ENCODE peak calls at places on chromosomes 16 and 17, in four cellular contexts. One of them, this sample, is unnamed.

GRCh38 chr17:14325618-14326167 is 24.8 kb downstream of the HS3ST3B1 start:
- DNase-seq in H1: no peak
- DNase-seq in IMR-90: no peak
- DNase-seq in neuronal stem cell: no peak
- DNase-seq in this sample: no peak

GRCh38 chr17:42329025-42329976 is 41.0 kb downstream of the STAT5A start:
- DNase-seq in H1: peak; percentile 74
- DNase-seq in IMR-90: peak; percentile 83
- DNase-seq in neuronal stem cell: peak; percentile 80
- DNase-seq in this sample: peak; percentile 95

GRCh38 chr16:65698943-65699342 is 577.1 kb upstream of the CDH11 start:
- DNase-seq in H1: no peak
- DNase-seq in IMR-90: no peak
- DNase-seq in neuronal stem cell: no peak
- DNase-seq in this sample: no peak

GRCh38 chr16:57732683-57733082 is 2.9 kb upstream of the KATNB1 start:
- DNase-seq in H1: no peak
- DNase-seq in IMR-90: no peak
- DNase-seq in neuronal stem cell: no peak
- DNase-seq in this sample: no peak

GRCh38 chr17:17126131-17127110 is 79.7 kb downstream of the PLD6 start:
- DNase-seq in H1: no peak
- DNase-seq in IMR-90: no peak
- DNase-seq in neuronal stem cell: no peak
- DNase-seq in this sample: no peak

GRCh38 chr17:63702223-63702577 is 2.3 kb upstream of the LIMD2 start:
- DNase-seq in H1: no peak
- DNase-seq in IMR-90: no peak
- DNase-seq in neuronal stem cell: no peak
- DNase-seq in this sample: no peak

GRCh38 chr16:29950806-29951461 is 10.9 kb upstream of the TMEM219 start:
- DNase-seq in H1: no peak
- DNase-seq in IMR-90: no peak
- DNase-seq in neuronal stem cell: no peak
- DNase-seq in this sample: no peak

GRCh38 chr16:17238285-17239028 is 232.3 kb downstream of the XYLT1 start:
- DNase-seq in H1: no peak
- DNase-seq in IMR-90: no peak
- DNase-seq in neuronal stem cell: no peak
- DNase-seq in this sample: no peak

GRCh38 chr16:56041556-56042140 is 149.6 kb upstream of the GNAO1 start:
- DNase-seq in H1: peak; percentile 67
- DNase-seq in IMR-90: no peak
- DNase-seq in neuronal stem cell: peak; percentile 32
- DNase-seq in this sample: peak; percentile 78

GRCh38 chr16:31873556-31874353 is at the start of gene ZNF267:
- DNase-seq in H1: peak; percentile 88
- DNase-seq in IMR-90: peak; percentile 86
- DNase-seq in neuronal stem cell: peak; percentile 92
- DNase-seq in this sample: peak; percentile 89

GRCh38 chr16:70396209-70396904 is 42.5 kb downstream of the ST3GAL2 start:
- DNase-seq in H1: no peak
- DNase-seq in IMR-90: peak; percentile 42
- DNase-seq in neuronal stem cell: no peak
- DNase-seq in this sample: no peak

GRCh38 chr17:31857920-31858646 is 961 bp downstream of the COPRS start:
- DNase-seq in H1: no peak
- DNase-seq in IMR-90: no peak
- DNase-seq in neuronal stem cell: no peak
- DNase-seq in this sample: no peak

GRCh38 chr17:28598389-28598788 is 436 bp downstream of the SPAG5 start:
- DNase-seq in H1: no peak
- DNase-seq in IMR-90: no peak
- DNase-seq in neuronal stem cell: no peak
- DNase-seq in this sample: no peak

GRCh38 chr17:21297597-21297996 is 13.1 kb downstream of the MAP2K3 start:
- DNase-seq in H1: no peak
- DNase-seq in IMR-90: no peak
- DNase-seq in neuronal stem cell: no peak
- DNase-seq in this sample: no peak

GRCh38 chr17:80931421-80932265 is 60.0 kb upstream of the CHMP6 start:
- DNase-seq in H1: peak; percentile 72
- DNase-seq in IMR-90: peak; percentile 75
- DNase-seq in neuronal stem cell: peak; percentile 67
- DNase-seq in this sample: peak; percentile 73

GRCh38 chr17:34709108-34709779 is 129.9 kb downstream of the TMEM132E start:
- DNase-seq in H1: no peak
- DNase-seq in IMR-90: no peak
- DNase-seq in neuronal stem cell: no peak
- DNase-seq in this sample: peak; percentile 17

GRCh38 chr17:63685021-63685420 is 14.9 kb downstream of the LIMD2 start:
- DNase-seq in H1: no peak
- DNase-seq in IMR-90: no peak
- DNase-seq in neuronal stem cell: no peak
- DNase-seq in this sample: no peak

GRCh38 chr16:30678586-30678970 is 20.3 kb downstream of the FBRS start:
- DNase-seq in H1: no peak
- DNase-seq in IMR-90: no peak
- DNase-seq in neuronal stem cell: no peak
- DNase-seq in this sample: no peak

GRCh38 chr16:53022374-53022773 is 30.3 kb downstream of the CHD9NB start:
- DNase-seq in H1: peak; percentile 55
- DNase-seq in IMR-90: peak; percentile 43
- DNase-seq in neuronal stem cell: peak; percentile 57
- DNase-seq in this sample: peak; percentile 70

GRCh38 chr16:84829168-84829965 is 9.6 kb downstream of the CRISPLD2 start:
- DNase-seq in H1: no peak
- DNase-seq in IMR-90: peak; percentile 93
- DNase-seq in neuronal stem cell: no peak
- DNase-seq in this sample: no peak

GRCh38 chr17:81457917-81458555 is 54.6 kb downstream of the ACTG1 start:
- DNase-seq in H1: no peak
- DNase-seq in IMR-90: no peak
- DNase-seq in neuronal stem cell: no peak
- DNase-seq in this sample: no peak

GRCh38 chr17:40417609-40418427 is at the start of gene TOP2A:
- DNase-seq in H1: peak; percentile 98
- DNase-seq in IMR-90: peak; percentile 100
- DNase-seq in neuronal stem cell: peak; percentile 100
- DNase-seq in this sample: peak; percentile 100

GRCh38 chr16:7644171-7644570 is 311.5 kb downstream of the RBFOX1 start:
- DNase-seq in H1: no peak
- DNase-seq in IMR-90: no peak
- DNase-seq in neuronal stem cell: no peak
- DNase-seq in this sample: no peak

GRCh38 chr16:11699234-11699894 is 31.1 kb downstream of the SNN start:
- DNase-seq in H1: no peak
- DNase-seq in IMR-90: no peak
- DNase-seq in neuronal stem cell: no peak
- DNase-seq in this sample: no peak

GRCh38 chr16:72848759-72849664 is 198.9 kb downstream of the ZFHX3 start:
- DNase-seq in H1: no peak
- DNase-seq in IMR-90: peak; percentile 89
- DNase-seq in neuronal stem cell: no peak
- DNase-seq in this sample: no peak

GRCh38 chr16:24906199-24906808 is 60.5 kb downstream of the SLC5A11 start:
- DNase-seq in H1: no peak
- DNase-seq in IMR-90: peak; percentile 26
- DNase-seq in neuronal stem cell: no peak
- DNase-seq in this sample: no peak

GRCh38 chr17:59829217-59830006 is 63.3 kb downstream of the TUBD1 start:
- DNase-seq in H1: no peak
- DNase-seq in IMR-90: peak; percentile 98
- DNase-seq in neuronal stem cell: no peak
- DNase-seq in this sample: no peak

GRCh38 chr17:59827721-59828477 is 64.8 kb downstream of the TUBD1 start:
- DNase-seq in H1: no peak
- DNase-seq in IMR-90: no peak
- DNase-seq in neuronal stem cell: no peak
- DNase-seq in this sample: no peak

GRCh38 chr17:59830007-59830630 is 62.6 kb downstream of the TUBD1 start:
- DNase-seq in H1: no peak
- DNase-seq in IMR-90: peak; percentile 63
- DNase-seq in neuronal stem cell: no peak
- DNase-seq in this sample: no peak

GRCh38 chr17:59828478-59828760 is 64.3 kb downstream of the TUBD1 start:
- DNase-seq in H1: no peak
- DNase-seq in IMR-90: no peak
- DNase-seq in neuronal stem cell: no peak
- DNase-seq in this sample: no peak

DNA sequence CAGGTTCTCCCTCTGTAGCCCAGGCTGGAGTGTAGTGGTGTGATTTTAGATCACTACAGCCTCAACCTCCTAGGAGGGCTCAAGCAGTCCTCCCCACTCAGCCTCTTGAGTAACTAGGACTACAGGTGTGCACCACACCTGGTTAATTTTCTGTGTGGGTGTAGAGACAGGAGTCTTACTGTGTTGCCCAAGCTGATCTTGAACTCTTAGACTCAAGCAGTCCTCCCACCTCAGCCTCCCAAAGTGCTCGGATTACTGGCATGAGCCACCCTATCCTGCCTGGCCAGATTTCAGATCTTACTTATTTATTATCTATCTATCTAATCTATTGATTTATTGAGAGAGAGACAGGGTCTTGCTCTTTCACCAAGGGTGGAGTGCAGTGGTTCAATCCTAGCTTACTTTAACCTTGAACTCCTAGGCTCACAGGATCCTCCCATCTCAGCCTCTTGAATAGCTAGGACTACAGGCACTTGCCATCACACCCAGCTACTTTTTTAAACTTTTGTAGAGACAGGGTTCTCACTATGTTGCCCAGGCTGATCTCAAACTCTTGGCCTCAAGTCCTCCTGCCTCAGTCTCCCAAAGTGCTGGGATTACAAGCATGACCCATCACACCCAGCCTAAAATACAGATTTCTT is 61.8 kb downstream of the TUBD1 start:
- DNase-seq in H1: no peak
- DNase-seq in IMR-90: no peak
- DNase-seq in neuronal stem cell: no peak
- DNase-seq in this sample: no peak
- H2AK5ac ChIP-seq in H1: peak overlapping the region; percentile 69
- H2AK5ac ChIP-seq in IMR-90: peak overlapping the region; percentile 90
- H2AK5ac ChIP-seq in neuronal stem cell: no peak overlapping the region
- H2AK5ac ChIP-seq in this sample: no peak overlapping the region

GRCh38 chr16:81882559-81882958 is 103.5 kb downstream of the PLCG2 start:
- DNase-seq in H1: no peak
- DNase-seq in IMR-90: no peak
- DNase-seq in neuronal stem cell: no peak
- DNase-seq in this sample: no peak
- H2AFZ ChIP-seq in H1: no peak overlapping the region
- H2AFZ ChIP-seq in IMR-90: no peak overlapping the region
- H2AFZ ChIP-seq in neuronal stem cell: no peak overlapping the region
- H2AFZ ChIP-seq in this sample: no peak overlapping the region

DNA sequence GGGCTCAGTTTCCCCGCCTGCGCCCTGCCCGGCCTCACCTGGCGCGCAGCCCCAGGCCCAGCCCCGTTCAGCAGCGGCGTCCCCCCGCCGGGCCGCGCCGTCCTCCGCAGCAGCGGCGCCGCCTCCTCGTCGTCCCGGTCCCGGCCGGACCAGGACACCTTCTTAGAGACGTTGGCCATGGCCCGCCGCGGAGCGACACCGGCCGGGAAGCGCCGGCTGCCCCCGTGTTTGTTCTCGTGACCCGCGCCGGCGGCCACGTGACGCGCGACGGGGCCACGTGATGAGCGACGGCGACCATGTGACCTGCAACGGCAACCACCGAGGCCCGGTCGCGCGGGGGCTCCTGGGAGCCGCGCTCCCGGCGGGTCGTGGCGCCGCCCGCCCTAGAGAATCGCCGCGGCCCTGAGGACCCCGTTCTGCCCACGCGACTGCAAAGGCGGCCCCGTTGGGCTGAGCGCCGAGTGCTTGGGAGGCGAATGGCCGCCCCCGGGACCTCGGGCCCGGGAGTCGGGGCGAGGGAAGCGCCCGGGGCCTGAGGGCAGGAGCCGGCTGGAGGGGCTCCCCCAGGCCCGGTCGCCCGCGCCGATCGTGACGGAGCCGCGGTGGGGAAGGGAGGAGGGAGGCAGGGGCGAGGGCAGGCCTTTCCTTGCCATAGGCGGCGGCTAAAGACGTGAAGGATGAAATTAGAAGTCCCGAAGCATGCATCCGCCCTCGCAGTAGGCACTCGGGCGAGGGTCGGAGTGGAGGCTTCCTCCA is at the start of gene CLCN7:
- DNase-seq in H1: peak; percentile 93
- DNase-seq in IMR-90: peak; percentile 82
- DNase-seq in neuronal stem cell: peak; percentile 72
- DNase-seq in this sample: peak; percentile 87
- H2AK5ac ChIP-seq in H1: peak within 1 kb of the TSS; percentile 71
- H2AK5ac ChIP-seq in IMR-90: peak within 1 kb of the TSS; percentile 87
- H2AK5ac ChIP-seq in neuronal stem cell: peak within 1 kb of the TSS; percentile 91
- H2AK5ac ChIP-seq in this sample: no peak within 1 kb of the TSS

GRCh38 chr17:2410951-2411350 is 10.1 kb upstream of the MNT start:
- DNase-seq in H1: no peak
- DNase-seq in IMR-90: no peak
- DNase-seq in neuronal stem cell: no peak
- DNase-seq in this sample: no peak

GRCh38 chr17:2405247-2405926 is 4.5 kb upstream of the MNT start:
- DNase-seq in H1: no peak
- DNase-seq in IMR-90: peak; percentile 94
- DNase-seq in neuronal stem cell: no peak
- DNase-seq in this sample: no peak

GRCh38 chr17:2403044-2403443 is 2.2 kb upstream of the MNT start:
- DNase-seq in H1: no peak
- DNase-seq in IMR-90: no peak
- DNase-seq in neuronal stem cell: no peak
- DNase-seq in this sample: no peak

GRCh38 chr17:2406271-2406902 is 5.5 kb upstream of the MNT start:
- DNase-seq in H1: no peak
- DNase-seq in IMR-90: no peak
- DNase-seq in neuronal stem cell: no peak
- DNase-seq in this sample: no peak

DNA sequence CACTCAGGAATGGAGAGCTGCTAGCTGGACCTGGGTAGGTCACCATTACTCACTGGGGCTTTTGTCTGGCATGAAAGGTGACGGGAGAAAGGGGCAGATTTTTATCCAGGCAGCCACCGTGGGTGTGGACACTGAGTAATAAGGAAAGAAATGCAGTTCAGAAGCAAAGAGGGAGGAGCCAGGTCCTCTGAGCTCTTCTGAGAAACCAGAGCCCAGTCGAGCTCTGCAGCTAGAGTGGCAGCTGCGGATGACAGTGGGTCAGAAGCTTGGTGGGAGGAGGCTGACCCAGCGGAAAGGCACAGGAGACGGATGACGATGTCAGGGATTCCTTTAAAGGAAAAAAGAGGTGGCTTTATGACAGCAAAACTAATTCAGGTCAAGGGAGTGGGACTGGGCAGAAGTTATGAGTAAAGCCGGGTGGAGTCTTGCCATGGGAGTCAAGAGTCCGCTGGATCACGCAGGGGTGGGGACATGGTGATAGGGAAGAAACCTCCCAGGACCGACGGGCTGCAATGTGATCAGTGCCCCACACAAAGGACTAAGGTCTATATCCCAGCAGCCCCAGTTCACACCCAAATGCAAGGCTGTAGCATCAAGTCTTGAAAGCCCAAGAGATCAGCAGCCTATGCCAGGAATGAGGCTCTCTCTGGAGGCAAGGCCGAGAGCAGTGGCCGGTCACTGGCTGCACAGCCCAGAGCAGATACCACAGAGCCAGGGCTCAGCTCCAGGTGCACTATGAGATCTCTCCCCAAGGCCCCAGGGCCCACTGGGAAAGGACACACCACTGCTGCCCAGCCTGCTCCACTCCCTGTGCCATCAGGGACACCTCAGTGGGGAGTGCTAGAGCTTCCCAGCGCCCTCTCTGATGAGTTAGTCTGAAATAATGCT is 6.3 kb upstream of the MNT start:
- DNase-seq in H1: no peak
- DNase-seq in IMR-90: peak; percentile 92
- DNase-seq in neuronal stem cell: no peak
- DNase-seq in this sample: no peak
- H2AFZ ChIP-seq in H1: no peak overlapping the region
- H2AFZ ChIP-seq in IMR-90: peak overlapping the region; percentile 69
- H2AFZ ChIP-seq in neuronal stem cell: no peak overlapping the region
- H2AFZ ChIP-seq in this sample: no peak overlapping the region

This sample was measured in H9.